ENCODE peak calls at places on chromosomes 16 and 17, in six cellular contexts. F is stomach, N is adrenal gland, S is epithelial cell of prostate, T is mucosa of descending colon, D is T-helper 1 cell. K is an unnamed sample.

GRCh38 chr17:77327181-77327565 is 186.4 kb downstream of the SEC14L1 start:
- DNase-seq in F (peak), N (no peak), S (no peak), T (peak), D (no peak), K (no peak)

GRCh38 chr17:62968445-62968923 is 2.4 kb downstream of the TANC2 start:
- DNase-seq in F (peak), N (peak), S (peak), T (no peak), D (peak), K (peak)

GRCh38 chr16:85492617-85492957 is 120.5 kb upstream of the GSE1 start:
- DNase-seq in F (no peak), N (no peak), S (no peak), T (no peak), D (no peak), K (no peak)

GRCh38 chr17:41328207-41328606 is 12.7 kb upstream of the KRTAP17-1 start:
- DNase-seq in F (no peak), N (no peak), S (no peak), T (no peak), D (no peak), K (no peak)

GRCh38 chr17:12790806-12791148 is 1.5 kb downstream of the ARHGAP44 start:
- DNase-seq in F (no peak), N (no peak), S (no peak), T (peak), D (no peak), K (no peak)

GRCh38 chr17:78824240-78824639 is 16.4 kb downstream of the USP36 start:
- DNase-seq in F (no peak), N (no peak), S (no peak), T (no peak), D (no peak), K (no peak)

GRCh38 chr16:11967195-11967911 is 2.3 kb downstream of the TNFRSF17 start:
- DNase-seq in F (no peak), N (no peak), S (no peak), T (no peak), D (no peak), K (no peak)

GRCh38 chr16:6317924-6318323 is 1014.7 kb upstream of the RBFOX1 start:
- DNase-seq in F (no peak), N (no peak), S (no peak), T (no peak), D (no peak), K (no peak)

GRCh38 chr17:40311575-40311974 is 2.6 kb downstream of the RARA start:
- DNase-seq in F (peak), N (peak), S (no peak), T (peak), D (no peak), K (peak)

GRCh38 chr16:80526418-80527061 is 14.3 kb upstream of the DYNLRB2 start:
- DNase-seq in F (peak), N (peak), S (no peak), T (peak), D (peak), K (peak)

GRCh38 chr17:40121191-40121885 is 433 bp upstream of the MSL1 start:
- DNase-seq in F (no peak), N (peak), S (no peak), T (peak), D (no peak), K (peak)

GRCh38 chr16:15450624-15451023 is 16.2 kb downstream of the BMERB1 start:
- DNase-seq in F (no peak), N (no peak), S (no peak), T (no peak), D (no peak), K (peak)

GRCh38 chr17:52106638-52107261 is 51.8 kb downstream of the CA10 start:
- DNase-seq in F (peak), N (peak), S (no peak), T (peak), D (no peak), K (peak)

GRCh38 chr16:69444873-69445517 is 20.6 kb downstream of the CYB5B start:
- DNase-seq in F (no peak), N (no peak), S (no peak), T (no peak), D (no peak), K (no peak)

GRCh38 chr16:9874233-9874632 is 308.0 kb downstream of the GRIN2A start:
- DNase-seq in F (no peak), N (no peak), S (no peak), T (no peak), D (no peak), K (no peak)

GRCh38 chr17:47896672-47897490 is 845 bp downstream of the SP2 start:
- DNase-seq in F (no peak), N (no peak), S (no peak), T (no peak), D (no peak), K (peak)

GRCh38 chr17:55660171-55660886 is 62.3 kb downstream of the TMEM100 start:
- DNase-seq in F (no peak), N (no peak), S (no peak), T (no peak), D (no peak), K (no peak)

GRCh38 chr17:2212328-2212981 is 91.1 kb downstream of the SMG6 start:
- DNase-seq in F (no peak), N (no peak), S (no peak), T (no peak), D (no peak), K (no peak)

GRCh38 chr17:31448467-31449077 is 57.1 kb downstream of the RAB11FIP4 start:
- DNase-seq in F (no peak), N (no peak), S (no peak), T (no peak), D (no peak), K (no peak)

GRCh38 chr17:46772013-46772878 is 46.2 kb downstream of the WNT3 start:
- DNase-seq in F (peak), N (peak), S (no peak), T (peak), D (no peak), K (peak)

GRCh38 chr17:6428207-6428965 is 6.5 kb downstream of the AIPL1 start:
- DNase-seq in F (no peak), N (no peak), S (no peak), T (no peak), D (no peak), K (no peak)

GRCh38 chr16:84312783-84313382 is 18.2 kb downstream of the WFDC1 start:
- DNase-seq in F (no peak), N (no peak), S (no peak), T (peak), D (no peak), K (peak)

GRCh38 chr16:86572041-86572521 is 5.5 kb downstream of the FOXC2 start:
- DNase-seq in F (no peak), N (no peak), S (no peak), T (no peak), D (no peak), K (no peak)

GRCh38 chr17:75503976-75504346 is 11.4 kb downstream of the CASKIN2 start:
- DNase-seq in F (no peak), N (no peak), S (no peak), T (no peak), D (no peak), K (no peak)

GRCh38 chr16:26344976-26345375 is 653.2 kb downstream of the HS3ST4 start:
- DNase-seq in F (no peak), N (no peak), S (no peak), T (no peak), D (no peak), K (no peak)

GRCh38 chr16:57728336-57729181 is 7.0 kb upstream of the KATNB1 start:
- DNase-seq in F (no peak), N (no peak), S (no peak), T (no peak), D (no peak), K (no peak)

GRCh38 chr17:12070561-12070960 is 49.9 kb downstream of the MAP2K4 start:
- DNase-seq in F (no peak), N (no peak), S (no peak), T (no peak), D (no peak), K (no peak)

GRCh38 chr16:70380919-70381603 is 34.4 kb downstream of the DDX19A start:
- DNase-seq in F (peak), N (peak), S (peak), T (peak), D (peak), K (peak)

GRCh38 chr17:59331929-59332889 is 754 bp downstream of the YPEL2 start:
- DNase-seq in F (peak), N (peak), S (no peak), T (peak), D (no peak), K (peak)

GRCh38 chr17:32610027-32610650 is 123.3 kb downstream of the CDK5R1 start:
- DNase-seq in F (no peak), N (no peak), S (no peak), T (no peak), D (no peak), K (no peak)